ENCODE peak calls at places on chromosomes 3 and 15, in seven cellular contexts. G, W, E, B, R, M and I are unnamed samples.

GRCh38 chr3:134976948-134977347 is 181.9 kb downstream of the EPHB1 start:
- DNase-seq in G (no peak), W (no peak), E (no peak), B (no peak), R (no peak), M (no peak), I (no peak)

GRCh38 chr3:24034464-24034863 is 89.4 kb downstream of the NR1D2 start:
- DNase-seq in G (no peak), W (no peak), E (no peak), B (no peak), R (no peak), M (peak; percentile 14), I (no peak)

GRCh38 chr3:58074126-58074715 is 66.0 kb downstream of the FLNB start:
- DNase-seq in G (no peak), W (no peak), E (no peak), B (no peak), R (no peak), M (no peak), I (no peak)

GRCh38 chr15:42157981-42158765 is 1.7 kb upstream of the PLA2G4F start:
- DNase-seq in G (no peak), W (no peak), E (no peak), B (no peak), R (no peak), M (peak; percentile 81), I (peak; percentile 54)

GRCh38 chr3:196150481-196150880 is 60.7 kb downstream of the ZDHHC19 start:
- DNase-seq in G (no peak), W (no peak), E (no peak), B (no peak), R (no peak), M (no peak), I (no peak)

GRCh38 chr15:26260517-26261133 is 397.5 kb upstream of the ATP10A start:
- DNase-seq in G (peak; percentile 52), W (peak; percentile 87), E (no peak), B (no peak), R (no peak), M (peak; percentile 3), I (no peak)

GRCh38 chr15:40511472-40512133 is 40.8 kb downstream of the CHST14 start:
- DNase-seq in G (peak; percentile 93), W (peak; percentile 93), E (no peak), B (no peak), R (no peak), M (peak; percentile 32), I (peak; percentile 52)

GRCh38 chr15:85324202-85324601 is 56.2 kb upstream of the AKAP13 start:
- DNase-seq in G (no peak), W (no peak), E (no peak), B (no peak), R (no peak), M (peak; percentile 77), I (no peak)

GRCh38 chr15:60821462-60822061 is 342.6 kb upstream of the ICE2 start:
- DNase-seq in G (no peak), W (peak; percentile 9), E (no peak), B (no peak), R (no peak), M (peak; percentile 13), I (no peak)

GRCh38 chr3:196254376-196255283 is 32.9 kb downstream of the PCYT1A start:
- DNase-seq in G (no peak), W (no peak), E (no peak), B (no peak), R (no peak), M (no peak), I (no peak)

GRCh38 chr15:30882861-30883433 is 20.8 kb upstream of the FAN1 start:
- DNase-seq in G (no peak), W (no peak), E (no peak), B (no peak), R (no peak), M (peak; percentile 5), I (no peak)